ENCODE peak calls at places on chromosomes 7 and 10, in five cellular contexts. One of them, this sample, is unnamed.

GRCh38 chr10:69645296-69645665 is 15.2 kb downstream of the FAM241B start:
- DNase-seq in mucosa of gallbladder: no peak
- DNase-seq in HTR-8/SVneo: no peak
- DNase-seq in activated CD4-positive, alpha-beta T cell treated with anti-CD3 and anti-CD28 coated beads, Interleukin-2, amount 50 U/mL, for 48 hours: no peak
- DNase-seq in CD8-positive, alpha-beta T cell: no peak
- DNase-seq in this sample: no peak

GRCh38 chr7:26686448-26686981 is 177.9 kb downstream of the SKAP2 start:
- DNase-seq in mucosa of gallbladder: no peak
- DNase-seq in HTR-8/SVneo: peak
- DNase-seq in activated CD4-positive, alpha-beta T cell treated with anti-CD3 and anti-CD28 coated beads, Interleukin-2, amount 50 U/mL, for 48 hours: no peak
- DNase-seq in CD8-positive, alpha-beta T cell: no peak
- DNase-seq in this sample: no peak

GRCh38 chr10:83373659-83374058 is 765.6 kb upstream of the GHITM start:
- DNase-seq in mucosa of gallbladder: peak
- DNase-seq in HTR-8/SVneo: no peak
- DNase-seq in activated CD4-positive, alpha-beta T cell treated with anti-CD3 and anti-CD28 coated beads, Interleukin-2, amount 50 U/mL, for 48 hours: peak
- DNase-seq in CD8-positive, alpha-beta T cell: no peak
- DNase-seq in this sample: no peak

GRCh38 chr10:132515811-132516726 is 21.5 kb upstream of the INPP5A start:
- DNase-seq in mucosa of gallbladder: no peak
- DNase-seq in HTR-8/SVneo: no peak
- DNase-seq in activated CD4-positive, alpha-beta T cell treated with anti-CD3 and anti-CD28 coated beads, Interleukin-2, amount 50 U/mL, for 48 hours: no peak
- DNase-seq in CD8-positive, alpha-beta T cell: no peak
- DNase-seq in this sample: no peak

GRCh38 chr10:124719213-124719851 is 24.8 kb downstream of the FAM53B start:
- DNase-seq in mucosa of gallbladder: peak
- DNase-seq in HTR-8/SVneo: no peak
- DNase-seq in activated CD4-positive, alpha-beta T cell treated with anti-CD3 and anti-CD28 coated beads, Interleukin-2, amount 50 U/mL, for 48 hours: peak
- DNase-seq in CD8-positive, alpha-beta T cell: peak
- DNase-seq in this sample: peak

GRCh38 chr10:21519981-21520436 is 5.5 kb downstream of the SKIDA1 start:
- DNase-seq in mucosa of gallbladder: no peak
- DNase-seq in HTR-8/SVneo: no peak
- DNase-seq in activated CD4-positive, alpha-beta T cell treated with anti-CD3 and anti-CD28 coated beads, Interleukin-2, amount 50 U/mL, for 48 hours: no peak
- DNase-seq in CD8-positive, alpha-beta T cell: no peak
- DNase-seq in this sample: no peak

GRCh38 chr7:69800495-69800894 is 202.2 kb downstream of the AUTS2 start:
- DNase-seq in mucosa of gallbladder: peak
- DNase-seq in HTR-8/SVneo: peak
- DNase-seq in activated CD4-positive, alpha-beta T cell treated with anti-CD3 and anti-CD28 coated beads, Interleukin-2, amount 50 U/mL, for 48 hours: no peak
- DNase-seq in CD8-positive, alpha-beta T cell: no peak
- DNase-seq in this sample: peak

GRCh38 chr10:98332623-98333269 is 64.8 kb upstream of the LOXL4 start:
- DNase-seq in mucosa of gallbladder: no peak
- DNase-seq in HTR-8/SVneo: no peak
- DNase-seq in activated CD4-positive, alpha-beta T cell treated with anti-CD3 and anti-CD28 coated beads, Interleukin-2, amount 50 U/mL, for 48 hours: no peak
- DNase-seq in CD8-positive, alpha-beta T cell: no peak
- DNase-seq in this sample: no peak

GRCh38 chr7:138186951-138187351 is 110.7 kb downstream of the AKR1D1 start:
- DNase-seq in mucosa of gallbladder: no peak
- DNase-seq in HTR-8/SVneo: peak
- DNase-seq in activated CD4-positive, alpha-beta T cell treated with anti-CD3 and anti-CD28 coated beads, Interleukin-2, amount 50 U/mL, for 48 hours: no peak
- DNase-seq in CD8-positive, alpha-beta T cell: no peak
- DNase-seq in this sample: no peak

GRCh38 chr7:4694653-4695335 is 12.7 kb downstream of the FOXK1 start:
- DNase-seq in mucosa of gallbladder: peak
- DNase-seq in HTR-8/SVneo: no peak
- DNase-seq in activated CD4-positive, alpha-beta T cell treated with anti-CD3 and anti-CD28 coated beads, Interleukin-2, amount 50 U/mL, for 48 hours: no peak
- DNase-seq in CD8-positive, alpha-beta T cell: no peak
- DNase-seq in this sample: no peak

GRCh38 chr10:132305654-132306340 is 2.0 kb downstream of the STK32C start:
- DNase-seq in mucosa of gallbladder: no peak
- DNase-seq in HTR-8/SVneo: no peak
- DNase-seq in activated CD4-positive, alpha-beta T cell treated with anti-CD3 and anti-CD28 coated beads, Interleukin-2, amount 50 U/mL, for 48 hours: no peak
- DNase-seq in CD8-positive, alpha-beta T cell: no peak
- DNase-seq in this sample: no peak

GRCh38 chr10:116056445-116057293 is 216.3 kb downstream of the GFRA1 start:
- DNase-seq in mucosa of gallbladder: no peak
- DNase-seq in HTR-8/SVneo: no peak
- DNase-seq in activated CD4-positive, alpha-beta T cell treated with anti-CD3 and anti-CD28 coated beads, Interleukin-2, amount 50 U/mL, for 48 hours: no peak
- DNase-seq in CD8-positive, alpha-beta T cell: no peak
- DNase-seq in this sample: no peak

GRCh38 chr10:22259280-22259679 is 41.5 kb upstream of the EBLN1 start:
- DNase-seq in mucosa of gallbladder: no peak
- DNase-seq in HTR-8/SVneo: no peak
- DNase-seq in activated CD4-positive, alpha-beta T cell treated with anti-CD3 and anti-CD28 coated beads, Interleukin-2, amount 50 U/mL, for 48 hours: no peak
- DNase-seq in CD8-positive, alpha-beta T cell: no peak
- DNase-seq in this sample: no peak

GRCh38 chr7:154653281-154653680 is 349.6 kb downstream of the PAXIP1 start:
- DNase-seq in mucosa of gallbladder: no peak
- DNase-seq in HTR-8/SVneo: no peak
- DNase-seq in activated CD4-positive, alpha-beta T cell treated with anti-CD3 and anti-CD28 coated beads, Interleukin-2, amount 50 U/mL, for 48 hours: no peak
- DNase-seq in CD8-positive, alpha-beta T cell: no peak
- DNase-seq in this sample: no peak

GRCh38 chr7:134741901-134742635 is 37.4 kb upstream of the CALD1 start:
- DNase-seq in mucosa of gallbladder: no peak
- DNase-seq in HTR-8/SVneo: no peak
- DNase-seq in activated CD4-positive, alpha-beta T cell treated with anti-CD3 and anti-CD28 coated beads, Interleukin-2, amount 50 U/mL, for 48 hours: no peak
- DNase-seq in CD8-positive, alpha-beta T cell: no peak
- DNase-seq in this sample: no peak

GRCh38 chr7:135745702-135746312 is 2.8 kb downstream of the FAM180A start:
- DNase-seq in mucosa of gallbladder: peak
- DNase-seq in HTR-8/SVneo: peak
- DNase-seq in activated CD4-positive, alpha-beta T cell treated with anti-CD3 and anti-CD28 coated beads, Interleukin-2, amount 50 U/mL, for 48 hours: no peak
- DNase-seq in CD8-positive, alpha-beta T cell: no peak
- DNase-seq in this sample: no peak

GRCh38 chr7:101900103-101900502 is 82.7 kb downstream of the CUX1 start:
- DNase-seq in mucosa of gallbladder: no peak
- DNase-seq in HTR-8/SVneo: no peak
- DNase-seq in activated CD4-positive, alpha-beta T cell treated with anti-CD3 and anti-CD28 coated beads, Interleukin-2, amount 50 U/mL, for 48 hours: no peak
- DNase-seq in CD8-positive, alpha-beta T cell: no peak
- DNase-seq in this sample: no peak

GRCh38 chr7:45500257-45500656 is 73.9 kb upstream of the ADCY1 start:
- DNase-seq in mucosa of gallbladder: no peak
- DNase-seq in HTR-8/SVneo: no peak
- DNase-seq in activated CD4-positive, alpha-beta T cell treated with anti-CD3 and anti-CD28 coated beads, Interleukin-2, amount 50 U/mL, for 48 hours: no peak
- DNase-seq in CD8-positive, alpha-beta T cell: no peak
- DNase-seq in this sample: no peak

GRCh38 chr10:75032119-75032518 is 79.3 kb upstream of the SAMD8 start:
- DNase-seq in mucosa of gallbladder: no peak
- DNase-seq in HTR-8/SVneo: no peak
- DNase-seq in activated CD4-positive, alpha-beta T cell treated with anti-CD3 and anti-CD28 coated beads, Interleukin-2, amount 50 U/mL, for 48 hours: no peak
- DNase-seq in CD8-positive, alpha-beta T cell: no peak
- DNase-seq in this sample: no peak

GRCh38 chr7:25862993-25863726 is 288.8 kb upstream of the NFE2L3 start:
- DNase-seq in mucosa of gallbladder: no peak
- DNase-seq in HTR-8/SVneo: no peak
- DNase-seq in activated CD4-positive, alpha-beta T cell treated with anti-CD3 and anti-CD28 coated beads, Interleukin-2, amount 50 U/mL, for 48 hours: no peak
- DNase-seq in CD8-positive, alpha-beta T cell: no peak
- DNase-seq in this sample: no peak

GRCh38 chr10:119542990-119543813 is 683 bp upstream of the RGS10 start:
- DNase-seq in mucosa of gallbladder: peak
- DNase-seq in HTR-8/SVneo: peak
- DNase-seq in activated CD4-positive, alpha-beta T cell treated with anti-CD3 and anti-CD28 coated beads, Interleukin-2, amount 50 U/mL, for 48 hours: peak
- DNase-seq in CD8-positive, alpha-beta T cell: peak
- DNase-seq in this sample: no peak

GRCh38 chr7:147639037-147639436 is 951.5 kb upstream of the C7orf33 start:
- DNase-seq in mucosa of gallbladder: no peak
- DNase-seq in HTR-8/SVneo: no peak
- DNase-seq in activated CD4-positive, alpha-beta T cell treated with anti-CD3 and anti-CD28 coated beads, Interleukin-2, amount 50 U/mL, for 48 hours: no peak
- DNase-seq in CD8-positive, alpha-beta T cell: no peak
- DNase-seq in this sample: no peak

GRCh38 chr7:43078794-43079193 is 33.7 kb upstream of the HECW1 start:
- DNase-seq in mucosa of gallbladder: no peak
- DNase-seq in HTR-8/SVneo: no peak
- DNase-seq in activated CD4-positive, alpha-beta T cell treated with anti-CD3 and anti-CD28 coated beads, Interleukin-2, amount 50 U/mL, for 48 hours: no peak
- DNase-seq in CD8-positive, alpha-beta T cell: no peak
- DNase-seq in this sample: no peak

This sample was measured in lung.